ENCODE peak calls at places on chromosomes 1 and 21, in nine cellular contexts. G is PC-9; Z is mammary epithelial cell; C is fibroblast of lung; E is lower lobe of right lung; Y is CD8-positive, alpha-beta memory T cell; X is cardiac muscle cell; K is ascending aorta; V is IMR-90. P is an unnamed sample.

GRCh38 chr1:115364044-115364775 is 26.2 kb upstream of the NGF start:
- DNase-seq in G (peak), Z (no peak), C (peak), E (no peak), Y (no peak), X (peak), K (no peak), V (peak), P (no peak)

GRCh38 chr1:172661107-172661506 is 2.2 kb downstream of the FASLG start:
- DNase-seq in G (no peak), Z (no peak), C (no peak), E (no peak), Y (no peak), X (no peak), K (no peak), V (no peak), P (no peak)

GRCh38 chr1:53082826-53083225 is 20.8 kb downstream of the PODN start:
- DNase-seq in G (no peak), Z (no peak), C (no peak), E (peak), Y (peak), X (no peak), K (no peak), V (no peak), P (no peak)

GRCh38 chr1:87730274-87731222 is 401.9 kb downstream of the LMO4 start:
- DNase-seq in G (no peak), Z (no peak), C (peak), E (no peak), Y (no peak), X (no peak), K (no peak), V (peak), P (no peak)

GRCh38 chr1:31675761-31676160 is 28.1 kb downstream of the COL16A1 start:
- DNase-seq in G (peak), Z (no peak), C (no peak), E (no peak), Y (no peak), X (no peak), K (no peak), V (no peak), P (no peak)

GRCh38 chr1:208616776-208617175 is 372.6 kb upstream of the PLXNA2 start:
- DNase-seq in G (no peak), Z (no peak), C (no peak), E (no peak), Y (no peak), X (no peak), K (no peak), V (no peak), P (no peak)

GRCh38 chr1:232853994-232854532 is 48.8 kb downstream of the MAP10 start:
- DNase-seq in G (no peak), Z (no peak), C (peak), E (no peak), Y (no peak), X (peak), K (no peak), V (peak), P (no peak)

GRCh38 chr1:25019351-25020172 is 89.5 kb upstream of the RUNX3 start:
- DNase-seq in G (no peak), Z (no peak), C (no peak), E (no peak), Y (no peak), X (no peak), K (no peak), V (no peak), P (no peak)

GRCh38 chr1:20291621-20292020 is 946 bp downstream of the VWA5B1 start:
- DNase-seq in G (no peak), Z (no peak), C (no peak), E (no peak), Y (no peak), X (no peak), K (no peak), V (no peak), P (no peak)

GRCh38 chr1:183164350-183164749 is 21.7 kb upstream of the LAMC2 start:
- DNase-seq in G (peak), Z (peak), C (peak), E (no peak), Y (no peak), X (peak), K (no peak), V (peak), P (no peak)

GRCh38 chr21:39137248-39138186 is 45.7 kb downstream of the PSMG1 start:
- DNase-seq in G (no peak), Z (peak), C (peak), E (no peak), Y (no peak), X (peak), K (no peak), V (peak), P (no peak)

GRCh38 chr1:181919729-181919991 is 141.9 kb downstream of the ZNF648 start:
- DNase-seq in G (no peak), Z (no peak), C (no peak), E (no peak), Y (no peak), X (no peak), K (no peak), V (no peak), P (no peak)

GRCh38 chr1:230215049-230215448 is 148.0 kb downstream of the GALNT2 start:
- DNase-seq in G (no peak), Z (no peak), C (peak), E (no peak), Y (no peak), X (peak), K (peak), V (peak), P (no peak)

GRCh38 chr1:224542783-224543440 is 73.2 kb upstream of the CNIH3 start:
- DNase-seq in G (peak), Z (peak), C (peak), E (no peak), Y (no peak), X (peak), K (no peak), V (peak), P (peak)

GRCh38 chr1:225945564-225945963 is 4.5 kb upstream of the LEFTY2 start:
- DNase-seq in G (no peak), Z (no peak), C (no peak), E (no peak), Y (no peak), X (peak), K (no peak), V (no peak), P (no peak)

GRCh38 chr1:225946082-225946620 is 5.1 kb upstream of the LEFTY2 start:
- DNase-seq in G (no peak), Z (no peak), C (no peak), E (no peak), Y (no peak), X (no peak), K (no peak), V (no peak), P (no peak)

GRCh38 chr1:225943582-225943981 is 2.6 kb upstream of the LEFTY2 start:
- DNase-seq in G (no peak), Z (no peak), C (no peak), E (no peak), Y (no peak), X (peak), K (no peak), V (no peak), P (no peak)

GRCh38 chr1:225944387-225944786 is 3.4 kb upstream of the LEFTY2 start:
- DNase-seq in G (no peak), Z (no peak), C (no peak), E (no peak), Y (no peak), X (no peak), K (no peak), V (no peak), P (no peak)

GRCh38 chr1:225944951-225945350 is 3.9 kb upstream of the LEFTY2 start:
- DNase-seq in G (no peak), Z (no peak), C (no peak), E (no peak), Y (no peak), X (no peak), K (no peak), V (no peak), P (no peak)
- H3K27ac ChIP-seq in G (no peak), Z (no peak), C (no peak), E (no peak), Y (no peak), X (no peak), K (no peak), V (no peak), P (no peak)

GRCh38 chr1:160411231-160411630 is 10.9 kb downstream of the VANGL2 start:
- DNase-seq in G (no peak), Z (no peak), C (no peak), E (no peak), Y (no peak), X (no peak), K (peak), V (no peak), P (no peak)

GRCh38 chr1:160411963-160412362 is 11.6 kb downstream of the VANGL2 start:
- DNase-seq in G (no peak), Z (no peak), C (no peak), E (no peak), Y (no peak), X (no peak), K (peak), V (no peak), P (no peak)

GRCh38 chr1:160408864-160409263 is 8.5 kb downstream of the VANGL2 start:
- DNase-seq in G (no peak), Z (no peak), C (no peak), E (no peak), Y (no peak), X (no peak), K (no peak), V (no peak), P (no peak)

GRCh38 chr1:160407819-160408801 is 7.7 kb downstream of the VANGL2 start:
- DNase-seq in G (no peak), Z (peak), C (peak), E (no peak), Y (no peak), X (peak), K (no peak), V (no peak), P (peak)

DNA sequence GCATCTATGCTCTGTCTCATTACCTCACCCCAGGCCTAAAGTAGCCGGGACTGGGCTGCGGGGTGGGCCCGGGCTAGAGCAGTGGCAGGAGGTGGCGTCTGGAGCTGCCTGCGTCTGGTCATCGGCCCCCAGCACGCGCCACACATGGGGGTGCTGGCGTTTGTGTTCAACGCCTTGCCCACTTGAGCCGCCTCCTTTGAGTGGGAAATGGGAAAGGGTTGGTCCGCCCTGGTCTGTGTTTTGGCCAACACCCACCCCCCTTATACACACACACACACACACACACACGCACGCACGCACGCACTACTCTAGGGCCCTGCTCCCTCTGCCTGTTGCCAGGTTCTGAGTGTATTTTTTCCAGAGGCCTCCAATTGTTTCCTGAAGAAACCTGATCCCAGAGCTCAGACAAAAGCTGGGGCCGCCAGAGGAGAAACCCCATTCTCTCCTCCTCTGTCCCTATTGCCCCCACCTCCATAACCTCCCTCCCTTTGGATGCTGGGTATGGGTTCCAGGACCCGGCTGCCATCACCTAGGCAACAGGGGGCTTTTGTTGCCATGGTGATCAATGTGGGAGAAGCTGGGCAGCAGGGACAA is 10.1 kb downstream of the VANGL2 start:
- DNase-seq in G (no peak), Z (no peak), C (peak), E (no peak), Y (no peak), X (peak), K (peak), V (no peak), P (no peak)
- H3K27ac ChIP-seq in G (no peak), Z (no peak), C (no peak), E (no peak), Y (no peak), X (peak), K (no peak), V (no peak), P (no peak)

GRCh38 chr1:61125263-61125662 is 42.9 kb downstream of the NFIA start:
- DNase-seq in G (no peak), Z (no peak), C (no peak), E (no peak), Y (no peak), X (no peak), K (no peak), V (no peak), P (no peak)
- H3K27ac ChIP-seq in G (no peak), Z (no peak), C (no peak), E (no peak), Y (no peak), X (no peak), K (peak), V (no peak), P (no peak)

GRCh38 chr1:22876359-22877111 is 96.1 kb downstream of the LACTBL1 start:
- DNase-seq in G (no peak), Z (peak), C (peak), E (no peak), Y (no peak), X (peak), K (no peak), V (peak), P (no peak)

GRCh38 chr1:22875851-22876250 is 96.8 kb downstream of the LACTBL1 start:
- DNase-seq in G (no peak), Z (no peak), C (no peak), E (no peak), Y (no peak), X (no peak), K (no peak), V (no peak), P (no peak)

GRCh38 chr1:22878626-22879025 is 94.0 kb downstream of the LACTBL1 start:
- DNase-seq in G (no peak), Z (peak), C (no peak), E (no peak), Y (no peak), X (no peak), K (no peak), V (no peak), P (no peak)

GRCh38 chr1:22877980-22878379 is 94.7 kb downstream of the LACTBL1 start:
- DNase-seq in G (no peak), Z (no peak), C (no peak), E (no peak), Y (no peak), X (no peak), K (no peak), V (no peak), P (no peak)

DNA sequence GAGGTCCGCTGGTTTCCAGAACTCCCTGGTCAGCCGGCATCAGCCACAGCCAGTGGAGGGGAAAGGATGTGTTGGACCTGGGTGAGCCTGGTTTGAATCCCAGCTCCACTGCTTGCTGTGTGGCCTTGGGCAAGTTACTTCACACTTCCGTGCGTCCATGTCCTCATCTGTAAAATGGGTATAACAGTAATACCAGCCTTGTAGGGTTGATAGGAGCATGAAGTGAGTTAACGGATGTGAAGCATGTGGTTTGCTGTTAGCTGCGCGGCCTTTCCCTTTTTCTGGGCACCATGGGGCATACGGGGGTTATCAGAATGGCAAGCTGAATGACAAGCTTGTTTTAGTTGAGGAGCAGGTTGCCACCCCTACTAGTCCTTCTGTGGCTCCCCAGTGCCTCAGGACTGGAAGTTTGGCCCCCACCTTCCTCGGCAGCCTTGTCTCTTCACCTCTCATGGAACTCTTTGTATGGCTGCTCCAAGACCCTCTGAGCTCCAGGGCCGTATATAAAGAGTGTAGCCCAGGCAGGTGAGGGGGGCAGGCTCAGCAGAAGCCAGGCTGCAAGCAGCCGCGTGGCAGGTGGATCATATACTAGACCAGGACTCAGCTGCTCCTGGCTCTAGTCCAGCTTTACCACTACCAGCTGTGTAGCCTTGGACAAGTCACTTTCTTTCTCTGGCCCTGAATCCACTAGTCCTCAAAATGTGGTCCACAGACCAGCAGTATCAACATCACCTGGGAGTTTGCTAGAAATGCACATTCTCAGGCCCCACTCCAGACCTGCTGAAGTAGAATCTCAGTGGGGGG is 95.4 kb downstream of the LACTBL1 start:
- DNase-seq in G (no peak), Z (no peak), C (no peak), E (no peak), Y (no peak), X (no peak), K (no peak), V (no peak), P (no peak)
- H3K27ac ChIP-seq in G (no peak), Z (no peak), C (no peak), E (no peak), Y (no peak), X (no peak), K (no peak), V (no peak), P (no peak)

GRCh38 chr1:229197225-229197677 is 73.7 kb upstream of the RAB4A start:
- DNase-seq in G (no peak), Z (no peak), C (no peak), E (no peak), Y (no peak), X (no peak), K (no peak), V (no peak), P (no peak)
- H3K27ac ChIP-seq in G (no peak), Z (no peak), C (no peak), E (no peak), Y (no peak), X (no peak), K (no peak), V (peak), P (no peak)

GRCh38 chr1:17128361-17128760 is 9.1 kb upstream of the PADI2 start:
- DNase-seq in G (peak), Z (peak), C (peak), E (no peak), Y (no peak), X (peak), K (no peak), V (peak), P (peak)
- H3K27ac ChIP-seq in G (peak), Z (peak), C (peak), E (peak), Y (no peak), X (no peak), K (peak), V (peak), P (peak)

DNA sequence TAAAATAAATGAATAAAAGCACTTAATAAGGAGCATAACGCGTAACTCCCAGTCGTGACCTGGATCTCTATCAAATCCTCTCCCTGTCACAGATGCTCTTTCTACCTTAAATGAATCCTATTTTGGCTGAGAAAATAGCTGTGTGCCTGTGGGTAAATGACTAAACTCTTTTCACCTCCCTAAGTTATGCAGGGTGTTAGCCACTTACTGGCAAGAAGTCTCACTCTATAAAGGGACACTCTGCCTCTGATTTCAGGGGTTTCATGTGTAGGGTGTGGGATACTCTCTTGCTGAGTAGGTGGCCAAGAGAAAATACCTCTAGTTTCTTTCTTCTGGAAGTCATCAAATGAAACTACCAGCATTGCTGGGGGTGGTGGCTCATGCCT is 24.3 kb upstream of the PPP1R15B start:
- DNase-seq in G (no peak), Z (no peak), C (peak), E (no peak), Y (no peak), X (no peak), K (no peak), V (no peak), P (no peak)
- H3K27ac ChIP-seq in G (peak), Z (no peak), C (no peak), E (no peak), Y (no peak), X (no peak), K (peak), V (no peak), P (no peak)

GRCh38 chr1:155555915-155556314 is 6.7 kb downstream of the ASH1L start:
- DNase-seq in G (no peak), Z (no peak), C (no peak), E (no peak), Y (no peak), X (no peak), K (no peak), V (no peak), P (no peak)

GRCh38 chr1:155548706-155549105 is 13.9 kb downstream of the ASH1L start:
- DNase-seq in G (no peak), Z (no peak), C (no peak), E (no peak), Y (no peak), X (no peak), K (no peak), V (no peak), P (no peak)

DNA sequence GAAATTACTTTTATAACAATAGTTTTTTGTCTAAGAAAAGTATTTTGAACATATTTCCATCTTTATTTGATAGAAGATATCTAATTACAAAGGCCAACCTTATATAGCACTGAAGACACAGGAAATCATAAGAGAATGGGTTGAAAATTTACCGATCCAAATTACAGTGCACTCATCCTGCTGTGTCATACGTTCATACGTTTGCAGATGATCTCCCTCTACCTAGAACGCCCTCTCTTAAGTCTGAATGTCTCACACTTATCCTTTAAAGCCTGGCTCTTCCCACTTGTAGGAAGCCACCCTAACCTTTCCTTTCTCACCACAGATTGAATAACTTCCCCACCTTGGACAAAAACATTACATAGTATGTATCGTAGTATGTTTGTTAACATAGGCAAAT is 9.3 kb downstream of the ASH1L start:
- DNase-seq in G (no peak), Z (no peak), C (no peak), E (no peak), Y (no peak), X (no peak), K (no peak), V (no peak), P (no peak)
- H3K27ac ChIP-seq in G (no peak), Z (no peak), C (no peak), E (no peak), Y (no peak), X (no peak), K (no peak), V (no peak), P (no peak)

DNA sequence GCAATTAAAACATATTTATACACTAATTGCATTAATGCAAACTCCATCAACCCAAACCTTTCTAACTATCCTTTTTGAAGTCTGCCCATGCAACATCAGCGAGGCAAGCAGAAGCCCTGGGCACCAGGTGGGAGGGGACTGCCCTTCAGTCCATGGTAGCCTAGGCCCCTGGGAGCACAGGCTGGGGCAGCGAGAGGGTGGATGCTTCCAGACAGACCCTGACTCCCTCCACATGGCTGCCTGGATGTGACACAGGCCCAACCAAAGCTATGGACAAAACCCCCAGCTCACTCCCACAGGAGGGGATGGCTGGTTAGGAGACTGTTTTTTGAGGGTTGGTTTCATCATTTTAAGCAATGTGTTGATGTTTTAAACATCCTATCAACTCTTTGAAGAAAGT is 17.8 kb upstream of the LRRC47 start:
- DNase-seq in G (no peak), Z (no peak), C (no peak), E (peak), Y (no peak), X (no peak), K (no peak), V (no peak), P (no peak)
- H3K27ac ChIP-seq in G (no peak), Z (no peak), C (no peak), E (no peak), Y (no peak), X (no peak), K (no peak), V (no peak), P (no peak)

P was measured in epithelial cell of prostate.